ENCODE peak calls at places on chromosomes 6 and 20, in six cellular contexts. F is HepG2, Q is HCT116, S is K562, G is H1, W is SK-N-SH. R is an unnamed sample. For H3K36me3, the result is how much of the 10 kb centered on the place peaks cover.

GRCh38 chr20:8060977-8061376 is 41.4 kb upstream of the TMX4 start:
- DNase-seq in F (no peak), W (no peak), Q (no peak), G (no peak), S (no peak), R (no peak)

GRCh38 chr6:89387516-89388222 is 24.4 kb downstream of the RRAGD start:
- DNase-seq in F (no peak), W (no peak), G (peak), Q (no peak), S (no peak), R (no peak)

GRCh38 chr6:143575840-143576498 is 64.4 kb upstream of the FUCA2 start:
- DNase-seq in W (no peak), S (no peak), Q (no peak), G (no peak), F (no peak), R (no peak)

GRCh38 chr6:10409766-10410209 is 5.1 kb downstream of the TFAP2A start:
- DNase-seq in G (no peak), W (no peak), F (no peak), Q (no peak), S (no peak), R (no peak)

GRCh38 chr6:114796576-114796975 is 453.8 kb upstream of the HS3ST5 start:
- DNase-seq in S (no peak), Q (no peak), F (no peak), G (no peak), W (no peak), R (no peak)

GRCh38 chr20:57210054-57210910 is 56.2 kb downstream of the BMP7 start:
- DNase-seq in G (no peak), F (peak), W (no peak), Q (no peak), S (no peak), R (no peak)

GRCh38 chr6:107118976-107119375 is 3.7 kb upstream of the BEND3 start:
- DNase-seq in W (no peak), Q (no peak), F (no peak), G (no peak), S (no peak), R (no peak)

GRCh38 chr6:45377041-45377554 is 636 bp downstream of the SUPT3H start:
- DNase-seq in Q (no peak), S (no peak), F (peak), G (no peak), W (no peak), R (no peak)

GRCh38 chr6:129766959-129767728 is 57.2 kb upstream of the ARHGAP18 start:
- DNase-seq in S (peak), F (no peak), Q (no peak), G (peak), W (peak), R (no peak)

GRCh38 chr6:149236584-149236983 is 80.9 kb upstream of the TAB2 start:
- DNase-seq in S (no peak), W (peak), Q (no peak), G (no peak), F (no peak), R (no peak)

GRCh38 chr6:113969888-113970807 is 800 bp downstream of the HDAC2 start:
- DNase-seq in Q (no peak), S (peak), G (peak), W (peak), F (peak), R (no peak)

GRCh38 chr6:89375427-89375868 is 22.9 kb upstream of the UBE2J1 start:
- DNase-seq in S (no peak), W (peak), F (peak), Q (no peak), G (peak), R (no peak)

DNA sequence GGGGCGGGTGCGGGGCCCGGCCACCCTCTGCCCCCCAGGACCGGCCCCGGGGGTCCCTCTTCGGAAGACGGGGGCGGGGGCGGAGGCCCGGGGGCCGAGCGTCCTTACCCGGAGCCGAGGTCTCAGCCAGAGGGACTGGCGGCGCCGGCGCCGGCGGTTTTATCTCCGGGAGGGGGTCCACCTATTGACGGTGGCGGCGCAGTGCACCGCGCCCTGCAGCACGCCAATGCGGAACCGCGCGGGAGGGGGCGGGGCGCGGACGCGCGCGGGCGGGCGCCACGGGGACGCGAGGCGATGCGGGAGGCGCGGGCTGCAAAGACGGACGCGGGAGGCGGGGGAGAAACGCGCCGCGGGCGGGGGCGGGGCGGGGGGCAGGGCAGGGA is at the start of gene EEF1A2:
- DNase-seq in Q (no peak), F (no peak), W (peak), S (peak), G (peak), R (no peak)
- H3K36me3 ChIP-seq in Q (under half), F (under half), W (under half), S (under half), G (under half), R (under half)

DNA sequence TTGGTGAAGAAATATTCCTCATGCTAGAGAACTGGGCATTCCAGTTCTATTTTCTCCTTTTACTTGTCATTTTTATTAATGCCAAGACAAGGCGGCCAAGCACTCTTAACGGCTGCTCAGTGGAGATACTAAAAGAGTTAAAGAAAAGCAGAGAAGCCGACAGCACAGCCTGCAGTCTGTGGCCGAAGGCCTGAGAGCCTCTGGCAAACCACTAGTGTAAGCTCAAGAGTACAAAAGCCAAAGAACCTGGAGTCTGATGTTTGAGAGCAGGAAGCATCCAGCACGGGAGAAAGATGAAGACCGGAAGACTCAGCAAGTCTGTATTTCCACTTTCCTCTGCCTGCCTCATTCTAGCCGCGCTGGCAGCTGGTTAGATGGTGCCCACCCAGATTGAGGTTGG is 167.1 kb upstream of the FUT9 start:
- DNase-seq in Q (no peak), F (no peak), S (no peak), G (no peak), W (no peak), R (no peak)
- TF ChIP-seq SIN3A in Q (no peak), F (no peak), S (no peak), G (no peak), W (no peak), R (no peak)

GRCh38 chr20:35709269-35709668 is 10.1 kb downstream of the ROMO1 start:
- DNase-seq in W (no peak), G (no peak), S (no peak), F (no peak), Q (no peak), R (no peak)
- H3K36me3 ChIP-seq in W (half or more), G (half or more), S (half or more), F (half or more), Q (half or more), R (half or more)

DNA sequence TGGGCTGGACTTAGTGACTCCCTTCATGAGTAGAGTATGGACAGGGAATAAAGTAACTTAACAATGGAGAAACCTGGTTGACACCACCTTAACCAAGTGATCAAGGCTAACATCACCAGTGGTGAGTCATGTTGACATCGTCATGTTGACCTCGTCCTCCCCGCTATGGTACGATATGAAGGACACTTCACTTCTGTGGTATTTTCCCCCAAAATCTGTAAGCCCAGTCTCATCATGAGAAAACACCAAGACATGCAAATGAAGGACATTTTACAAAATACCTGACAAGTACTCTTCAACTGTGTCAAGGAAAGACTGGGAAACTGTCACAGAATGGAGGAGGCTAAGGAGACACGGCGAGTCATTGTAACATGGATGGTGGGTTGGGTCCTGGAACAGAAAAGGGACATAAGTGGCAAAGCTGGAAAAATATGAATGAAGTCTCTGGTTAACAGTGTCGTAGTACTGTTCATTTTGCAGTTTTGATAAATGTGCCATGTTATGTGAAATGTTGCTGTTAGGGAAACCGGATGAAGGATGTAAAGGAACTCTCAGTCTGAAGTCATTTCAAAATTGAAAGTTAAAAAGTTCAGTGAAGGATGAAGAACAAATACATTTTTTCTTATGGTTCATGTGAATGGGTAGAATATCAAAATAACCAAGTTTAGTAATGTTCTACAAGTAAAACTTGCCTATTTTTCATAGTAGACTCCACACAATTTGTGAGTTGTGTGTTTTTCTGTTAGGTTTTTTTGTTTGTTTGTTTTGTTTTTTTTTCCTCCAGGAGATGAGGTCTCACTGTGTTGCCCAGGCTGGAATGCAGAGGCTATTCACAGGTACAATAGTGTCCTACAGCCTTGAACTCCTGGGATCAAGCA is 247.5 kb downstream of the TMEM242 start:
- DNase-seq in F (no peak), G (no peak), W (no peak), Q (peak), S (no peak), R (no peak)
- TF ChIP-seq SIN3A in F (no peak), G (no peak), W (no peak), Q (no peak), S (no peak), R (no peak)

DNA sequence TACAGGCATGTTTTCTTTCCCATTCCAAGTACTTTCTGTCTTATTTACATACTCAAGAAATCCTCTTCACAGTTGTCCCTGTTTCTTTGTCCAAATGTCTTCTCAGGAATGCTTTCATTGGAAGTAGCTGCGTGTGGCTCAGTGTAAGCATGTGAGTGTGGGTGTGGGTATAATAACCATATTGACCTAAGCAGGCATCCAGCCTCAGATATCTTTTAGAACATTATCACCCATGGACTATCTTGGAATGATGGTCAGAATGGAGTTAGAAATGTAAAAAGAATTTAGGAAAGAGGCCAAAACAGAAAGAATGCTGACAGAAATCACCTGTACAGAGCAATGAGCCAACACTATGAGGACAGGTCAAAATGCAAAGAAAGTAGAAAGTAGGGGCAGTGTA is 16.4 kb downstream of the VNN2 start:
- DNase-seq in W (no peak), Q (no peak), F (no peak), S (no peak), G (no peak), R (no peak)
- H3K36me3 ChIP-seq in W (under half), Q (under half), F (under half), S (under half), G (under half), R (under half)